ENCODE peak calls at places on chromosome 13, in eight cellular contexts. I is kidney glomerular epithelial cell; F is RPMI8226; N is AML-193; B is stimulated activated CD4-positive, alpha-beta T cell treated with anti-CD3 and anti-CD28 coated beads, Interleukin-15, amount 100 ng/mL, for 1 hour; Q is left colon; O is amniotic epithelial cell; K is endothelial cell. L is an unnamed sample.

GRCh38 chr13:113410472-113411201 is 42.7 kb downstream of the ADPRHL1 start:
- DNase-seq in N (no peak), Q (peak), I (peak), F (peak), O (peak), K (no peak), B (no peak), L (peak)

GRCh38 chr13:24083722-24084421 is 76.6 kb upstream of the SPATA13 start:
- DNase-seq in Q (no peak), N (no peak), O (no peak), F (no peak), I (no peak), B (no peak), K (no peak), L (no peak)

GRCh38 chr13:72259528-72259927 is 392.5 kb upstream of the DACH1 start:
- DNase-seq in Q (no peak), N (peak), I (no peak), O (no peak), B (no peak), K (no peak), F (no peak), L (no peak)

GRCh38 chr13:95246292-95247082 is 54.8 kb downstream of the ABCC4 start:
- DNase-seq in I (no peak), K (no peak), F (peak), Q (no peak), N (no peak), B (no peak), O (no peak), L (no peak)

GRCh38 chr13:106416645-106417044 is 118.8 kb downstream of the EFNB2 start:
- DNase-seq in O (no peak), I (no peak), B (no peak), K (no peak), F (no peak), N (no peak), Q (no peak), L (no peak)

GRCh38 chr13:35693142-35693784 is 216.8 kb upstream of the MAB21L1 start:
- DNase-seq in N (no peak), K (no peak), O (no peak), F (no peak), B (no peak), I (no peak), Q (no peak), L (no peak)

GRCh38 chr13:113883921-113884804 is 20.3 kb upstream of the GAS6 start:
- DNase-seq in N (no peak), Q (no peak), I (no peak), K (no peak), O (no peak), B (no peak), F (no peak), L (no peak)

GRCh38 chr13:73223372-73223781 is 164.6 kb downstream of the KLF5 start:
- DNase-seq in Q (no peak), F (peak), O (peak), B (no peak), K (no peak), I (no peak), N (no peak), L (no peak)

GRCh38 chr13:31350560-31350959 is 150.8 kb downstream of the B3GLCT start:
- DNase-seq in N (no peak), K (no peak), F (no peak), I (no peak), O (no peak), B (no peak), Q (no peak), L (no peak)